ENCODE peak calls at places on chromosomes 16 and 17, in ten cellular contexts. I is WTC11, O is neural crest cell, Y is GM13977, Z is GM12878, P is HFFc6, B is fibroblast of pulmonary artery, M is hepatocyte, Q is cardiac fibroblast, E is fibroblast of lung. A is an unnamed sample.

GRCh38 chr17:58060596-58061191 is 22.5 kb upstream of the DYNLL2 start:
- DNase-seq in Z (no peak), I (no peak), Q (peak), P (no peak), M (peak), Y (no peak), O (no peak), E (peak), B (peak), A (no peak)

GRCh38 chr17:62907961-62908360 is 58.1 kb upstream of the TANC2 start:
- DNase-seq in Z (no peak), B (no peak), Y (no peak), E (no peak), O (no peak), M (no peak), Q (no peak), P (no peak), I (no peak), A (no peak)

GRCh38 chr17:81813861-81814683 is 10.1 kb downstream of the GCGR start:
- DNase-seq in Y (no peak), P (no peak), M (no peak), Q (no peak), B (no peak), Z (no peak), E (no peak), O (no peak), I (no peak), A (no peak)

GRCh38 chr17:2122641-2123302 is 67.9 kb downstream of the HIC1 start:
- DNase-seq in P (no peak), O (no peak), Q (peak), Y (peak), B (peak), E (peak), I (peak), M (peak), Z (no peak), A (peak)

GRCh38 chr16:68488559-68488958 is 40.3 kb upstream of the SMPD3 start:
- DNase-seq in Y (no peak), P (no peak), I (no peak), B (no peak), Q (no peak), E (no peak), Z (no peak), O (no peak), M (no peak), A (no peak)

GRCh38 chr16:19138601-19139000 is 24.8 kb downstream of the ITPRIPL2 start:
- DNase-seq in E (peak), I (no peak), O (no peak), Q (peak), Y (no peak), B (peak), P (peak), Z (no peak), M (peak), A (no peak)

GRCh38 chr17:41690497-41690896 is 1.8 kb downstream of the EIF1 start:
- DNase-seq in Y (no peak), O (no peak), Q (no peak), E (no peak), M (no peak), P (no peak), Z (no peak), I (no peak), B (no peak), A (no peak)

GRCh38 chr16:83717814-83718213 is 90.0 kb upstream of the HSBP1 start:
- DNase-seq in M (no peak), Q (peak), Y (no peak), B (peak), O (no peak), E (peak), I (no peak), P (no peak), Z (no peak), A (no peak)

GRCh38 chr17:79789943-79790804 is 6.7 kb downstream of the CBX8 start:
- DNase-seq in Q (no peak), E (no peak), M (peak), I (peak), P (no peak), Z (no peak), B (no peak), Y (peak), O (peak), A (peak)

GRCh38 chr17:27009087-27009486 is 284.8 kb upstream of the WSB1 start:
- DNase-seq in Q (no peak), M (no peak), Z (no peak), B (no peak), E (no peak), Y (no peak), P (no peak), O (no peak), I (no peak), A (no peak)

GRCh38 chr17:57432507-57433277 is 176.4 kb downstream of the MSI2 start:
- DNase-seq in E (no peak), Z (no peak), B (no peak), Q (no peak), P (no peak), O (no peak), Y (no peak), I (no peak), M (no peak), A (no peak)

GRCh38 chr16:22189473-22190168 is 16.5 kb upstream of the EEF2K start:
- DNase-seq in I (no peak), P (no peak), Z (no peak), E (peak), Y (no peak), O (no peak), Q (peak), B (peak), M (peak), A (peak)

GRCh38 chr17:9307313-9307998 is 268.2 kb downstream of the STX8 start:
- DNase-seq in O (no peak), I (no peak), Z (no peak), P (no peak), Q (peak), M (no peak), E (peak), Y (no peak), B (peak), A (no peak)

GRCh38 chr16:305916-306315 is 23.0 kb downstream of the PDIA2 start:
- DNase-seq in M (no peak), B (no peak), Q (no peak), P (no peak), Z (no peak), Y (no peak), E (no peak), O (no peak), I (no peak), A (no peak)

GRCh38 chr16:87822002-87822390 is 47.3 kb downstream of the SLC7A5 start:
- DNase-seq in M (no peak), E (no peak), B (no peak), O (no peak), P (no peak), Z (no peak), Y (no peak), I (no peak), Q (no peak), A (no peak)

GRCh38 chr16:3949287-3949686 is 68.8 kb upstream of the CREBBP start:
- DNase-seq in B (peak), O (no peak), Z (no peak), I (no peak), P (no peak), M (no peak), Y (no peak), E (no peak), Q (no peak), A (no peak)

GRCh38 chr17:15935891-15936290 is 9.0 kb upstream of the ADORA2B start:
- DNase-seq in B (no peak), E (no peak), O (no peak), I (no peak), P (no peak), Y (no peak), Q (no peak), M (no peak), Z (no peak), A (no peak)

GRCh38 chr17:16444258-16444886 is 29.0 kb downstream of the TRPV2 start:
- DNase-seq in Y (no peak), Z (no peak), E (peak), M (no peak), I (no peak), O (no peak), Q (no peak), P (no peak), B (no peak), A (no peak)

GRCh38 chr17:7887482-7888183 is 956 bp upstream of the CHD3 start:
- DNase-seq in I (peak), E (peak), P (peak), Z (peak), M (peak), Y (peak), B (peak), Q (peak), O (peak), A (peak)

GRCh38 chr17:27491713-27492190 is 35.5 kb downstream of the KSR1 start:
- DNase-seq in Z (no peak), B (no peak), Q (no peak), P (no peak), M (peak), Y (peak), E (no peak), I (no peak), O (peak), A (peak)

GRCh38 chr16:27238016-27238587 is 30.5 kb downstream of the NSMCE1 start:
- DNase-seq in Z (no peak), Y (no peak), O (no peak), Q (no peak), M (peak), E (no peak), I (no peak), B (no peak), P (no peak), A (peak)
- TF ChIP-seq CTCF in Z (no peak), Y (no peak), O (no peak), Q (peak), M (no peak), E (no peak), I (no peak), B (no peak), P (no peak), A (no peak)

DNA sequence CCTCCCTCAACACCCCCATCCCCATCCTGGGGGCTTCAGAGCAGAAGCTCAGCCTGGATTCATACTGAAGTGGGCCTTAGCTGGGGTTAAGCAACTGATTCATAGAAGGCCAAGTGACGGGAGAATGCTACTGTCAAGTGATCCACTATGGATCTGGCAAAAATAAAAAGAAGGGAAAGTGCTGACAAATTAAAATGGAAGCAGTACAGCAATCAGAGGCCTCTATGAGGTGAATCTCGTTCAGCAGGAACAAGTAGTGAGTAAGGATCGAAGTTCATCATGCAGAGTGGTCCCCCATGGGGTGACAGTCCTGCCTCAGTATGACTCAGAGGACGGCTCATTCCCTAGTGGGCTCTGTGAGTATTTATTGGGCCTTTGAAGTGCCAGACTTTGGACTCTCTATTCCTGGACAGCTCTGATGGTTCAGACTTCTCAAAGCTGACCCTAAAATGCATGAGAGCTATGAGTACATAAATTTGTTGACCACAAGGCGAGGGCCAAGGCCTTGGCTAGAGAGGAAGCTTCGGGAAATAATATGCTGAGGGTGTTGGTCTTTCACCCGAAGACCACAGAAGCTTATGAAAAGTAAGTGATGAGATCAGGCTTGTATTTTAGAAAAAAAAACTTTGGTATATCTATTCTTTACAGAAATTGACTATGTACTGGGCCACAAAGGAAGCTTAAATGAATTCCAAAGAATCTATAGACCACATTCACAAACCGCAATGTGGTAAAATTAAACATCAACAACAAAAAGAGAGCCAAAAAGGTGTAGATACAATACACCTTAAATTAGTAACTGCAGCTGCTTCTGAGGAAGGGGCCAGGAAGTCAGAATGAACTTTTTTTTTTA is 5.3 kb upstream of the NSMCE1 start:
- DNase-seq in Q (peak), B (no peak), O (no peak), I (no peak), Y (no peak), P (peak), M (peak), Z (no peak), E (peak), A (peak)
- TF ChIP-seq CTCF in Q (no peak), B (no peak), O (no peak), I (no peak), Y (no peak), P (peak), M (no peak), Z (no peak), E (no peak), A (no peak)

GRCh38 chr17:6347776-6348175 is 87.1 kb downstream of the AIPL1 start:
- DNase-seq in M (no peak), Y (no peak), P (no peak), B (no peak), I (no peak), E (no peak), Q (no peak), Z (no peak), O (no peak), A (no peak)
- TF ChIP-seq CTCF in M (no peak), Y (no peak), P (no peak), B (no peak), I (no peak), E (no peak), Q (no peak), Z (no peak), O (no peak), A (no peak)

GRCh38 chr16:81137012-81137335 is 40.8 kb upstream of the GCSH start:
- DNase-seq in M (peak), O (no peak), P (peak), Z (no peak), E (peak), Q (peak), I (no peak), Y (no peak), B (peak), A (no peak)

GRCh38 chr16:81143921-81144471 is 47.8 kb upstream of the GCSH start:
- DNase-seq in O (no peak), Q (no peak), B (no peak), Z (no peak), I (no peak), E (no peak), M (peak), P (no peak), Y (no peak), A (no peak)

GRCh38 chr16:81137754-81138153 is 41.6 kb upstream of the GCSH start:
- DNase-seq in P (no peak), O (no peak), B (no peak), E (no peak), Y (no peak), M (no peak), Z (no peak), Q (no peak), I (no peak), A (no peak)

GRCh38 chr16:81142864-81143263 is 46.7 kb upstream of the GCSH start:
- DNase-seq in B (no peak), O (no peak), Z (no peak), Q (no peak), M (no peak), I (no peak), P (no peak), Y (no peak), E (no peak), A (no peak)

GRCh38 chr16:81140930-81141780 is 45.0 kb upstream of the GCSH start:
- DNase-seq in O (no peak), Q (no peak), Y (no peak), E (no peak), M (no peak), I (peak), B (no peak), Z (no peak), P (no peak), A (no peak)
- TF ChIP-seq CTCF in O (peak), Q (peak), Y (peak), E (peak), M (no peak), I (peak), B (no peak), Z (peak), P (peak), A (no peak)

DNA sequence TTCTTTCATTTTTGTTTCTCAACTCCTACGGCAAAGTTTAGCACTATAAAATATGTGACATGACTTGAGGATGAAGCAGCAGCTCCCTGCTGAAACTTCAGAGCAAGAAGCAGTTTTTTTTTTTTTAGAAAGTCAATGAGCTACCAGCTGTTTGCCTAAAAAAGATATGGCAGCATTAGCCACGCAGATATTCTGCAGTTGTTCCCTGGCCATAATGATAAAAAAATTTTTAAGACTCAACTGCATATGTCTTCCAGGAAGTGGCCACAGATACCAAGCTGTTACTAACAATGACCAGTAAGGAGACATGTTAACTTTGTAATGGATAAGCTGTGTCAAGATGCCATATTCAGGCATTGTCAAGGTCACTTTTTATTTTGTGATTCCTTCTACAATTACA is 319.6 kb upstream of the CDH11 start:
- DNase-seq in B (no peak), M (no peak), O (no peak), I (no peak), E (no peak), Y (no peak), P (no peak), Z (no peak), Q (no peak), A (no peak)
- TF ChIP-seq CTCF in B (no peak), M (no peak), O (no peak), I (no peak), E (no peak), Y (no peak), P (no peak), Z (no peak), Q (no peak), A (no peak)